ENCODE peak calls at places on chromosomes 4 and X, in four cellular contexts. C is WTC11, G is HepG2, I is K562. W is an unnamed sample.

GRCh38 chrX:115226929-115227328 is 7.0 kb downstream of the LRCH2 start:
- DNase-seq in C (peak), I (no peak), G (peak), W (no peak)

GRCh38 chrX:56107320-56107719 is 124.8 kb upstream of the KLF8 start:
- DNase-seq in I (no peak), G (no peak), C (no peak), W (no peak)

GRCh38 chr4:151921811-151922210 is 161.0 kb upstream of the GATB start:
- DNase-seq in C (no peak), I (no peak), G (no peak), W (no peak)

GRCh38 chrX:64975491-64975890 is 759 bp downstream of the ZC4H2 start:
- DNase-seq in G (peak), I (no peak), C (peak), W (peak)

GRCh38 chrX:129777218-129777768 is 2.5 kb upstream of the SASH3 start:
- DNase-seq in I (no peak), G (peak), C (no peak), W (no peak)

GRCh38 chr4:147284935-147285334 is 196.0 kb upstream of the EDNRA start:
- DNase-seq in C (no peak), G (no peak), I (no peak), W (no peak)

GRCh38 chrX:40805404-40805803 is 70.1 kb upstream of the MED14 start:
- DNase-seq in G (no peak), C (no peak), I (peak), W (no peak)

GRCh38 chr4:14783011-14783877 is 219.0 kb upstream of the CPEB2 start:
- DNase-seq in C (no peak), G (no peak), I (no peak), W (no peak)

GRCh38 chr4:141028024-141028529 is 105.2 kb downstream of the RNF150 start:
- DNase-seq in I (no peak), C (no peak), G (no peak), W (no peak)

GRCh38 chrX:56726609-56727008 is 2.4 kb upstream of the NBDY start:
- DNase-seq in I (peak), G (peak), C (no peak), W (peak)

GRCh38 chr4:174450051-174450450 is 72.2 kb downstream of the HPGD start:
- DNase-seq in I (no peak), C (no peak), G (no peak), W (no peak)

GRCh38 chr4:72325215-72325614 is 243.8 kb downstream of the ADAMTS3 start:
- DNase-seq in G (no peak), I (no peak), C (no peak), W (no peak)

GRCh38 chrX:104864296-104864695 is 298.3 kb downstream of the IL1RAPL2 start:
- DNase-seq in I (no peak), C (no peak), G (no peak), W (no peak)

GRCh38 chr4:168765726-168766125 is 244.3 kb downstream of the CBR4 start:
- DNase-seq in G (no peak), C (no peak), I (no peak), W (no peak)

GRCh38 chrX:44344194-44344593 is 722 bp upstream of the EFHC2 start:
- DNase-seq in I (peak), C (peak), G (no peak), W (no peak)

GRCh38 chr4:68905598-68906237 is 45.9 kb downstream of the UGT2A3 start:
- DNase-seq in G (no peak), C (peak), I (no peak), W (no peak)

GRCh38 chrX:43750248-43750676 is 94.2 kb downstream of the MAOA start:
- DNase-seq in G (peak), I (peak), C (peak), W (peak)

GRCh38 chrX:136268051-136269048 is 17.1 kb upstream of the MAP7D3 start:
- DNase-seq in I (peak), G (peak), C (peak), W (peak)

GRCh38 chr4:150903603-150904002 is 111.5 kb downstream of the LRBA start:
- DNase-seq in G (no peak), I (no peak), C (no peak), W (no peak)

GRCh38 chr4:7431696-7432530 is 2.8 kb downstream of the PSAPL1 start:
- DNase-seq in C (no peak), G (no peak), I (no peak), W (no peak)

GRCh38 chr4:152028131-152028530 is 267.3 kb upstream of the GATB start:
- DNase-seq in G (no peak), I (no peak), C (no peak), W (no peak)

GRCh38 chrX:39577206-39577605 is 520.6 kb downstream of the BCOR start:
- DNase-seq in C (no peak), G (no peak), I (no peak), W (no peak)

DNA sequence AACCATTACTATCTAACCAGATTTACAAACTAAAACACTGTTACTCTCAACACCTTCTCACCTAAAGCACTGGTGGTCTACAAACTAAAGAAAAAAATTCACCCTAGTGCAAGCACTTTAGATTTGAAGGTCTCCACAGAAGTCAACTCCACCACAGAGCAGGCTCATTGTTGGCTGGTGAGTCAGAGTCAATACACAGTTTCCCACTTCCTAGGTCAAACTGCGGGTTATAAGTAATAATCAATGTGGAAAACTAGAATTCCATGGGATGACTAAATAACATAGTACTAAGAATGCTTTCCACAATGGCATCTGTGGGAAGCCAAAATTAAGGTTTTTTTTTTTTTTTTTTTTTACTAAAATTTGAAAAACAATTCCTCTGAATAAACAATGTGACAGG is 191.8 kb downstream of the PDGFC start:
- DNase-seq in G (peak), I (no peak), C (no peak), W (no peak)
- TF ChIP-seq ELF4 in G (no peak), I (no peak), C (no peak), W (no peak)

GRCh38 chrX:106863697-106864096 is 39.4 kb downstream of the RIPPLY1 start:
- DNase-seq in I (no peak), C (no peak), G (no peak), W (no peak)
- TF ChIP-seq ELF4 in I (no peak), C (no peak), G (no peak), W (no peak)

DNA sequence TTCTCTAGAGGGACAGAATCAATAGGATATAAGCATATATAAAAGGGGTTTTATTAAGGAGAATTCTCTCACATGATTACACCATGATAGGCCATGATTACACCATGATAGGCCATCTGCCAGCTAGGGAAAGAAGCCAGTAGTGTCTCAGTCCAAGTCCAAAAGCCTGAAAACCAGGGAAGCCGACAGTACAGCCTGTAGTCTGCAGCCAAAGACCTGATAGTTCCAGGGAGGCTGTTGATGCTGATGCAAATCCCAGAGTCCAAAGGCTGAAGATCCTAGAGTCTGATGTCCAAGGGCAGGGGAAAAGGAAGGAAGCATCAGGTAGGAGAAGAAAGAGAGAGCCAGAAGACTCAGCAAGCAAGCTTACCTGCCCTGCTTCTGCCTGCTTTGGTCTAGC is 411.3 kb upstream of the EMCN start:
- DNase-seq in G (no peak), I (no peak), C (no peak), W (no peak)
- TF ChIP-seq ELF4 in G (no peak), I (no peak), C (no peak), W (no peak)

GRCh38 chr4:17094209-17094608 is 195.8 kb upstream of the LDB2 start:
- DNase-seq in I (no peak), C (no peak), G (no peak), W (no peak)
- TF ChIP-seq ELF4 in I (no peak), C (no peak), G (no peak), W (no peak)

GRCh38 chrX:153971632-153972367 is at the start of gene HCFC1:
- DNase-seq in I (peak), C (peak), G (peak), W (peak)
- TF ChIP-seq ELF4 in I (peak), C (no peak), G (no peak), W (peak)

GRCh38 chr4:77047037-77047436 is 28.8 kb downstream of the CCNI start:
- DNase-seq in C (no peak), G (peak), I (peak), W (no peak)

GRCh38 chr4:77044458-77045124 is 31.2 kb downstream of the CCNI start:
- DNase-seq in I (peak), C (no peak), G (peak), W (peak)

GRCh38 chr4:77043507-77044131 is 32.2 kb downstream of the CCNI start:
- DNase-seq in I (no peak), G (no peak), C (no peak), W (no peak)

GRCh38 chr4:77040856-77041576 is 34.8 kb downstream of the CCNI start:
- DNase-seq in I (no peak), C (no peak), G (no peak), W (no peak)

GRCh38 chr4:77045490-77045889 is 30.3 kb downstream of the CCNI start:
- DNase-seq in G (no peak), I (no peak), C (no peak), W (no peak)
- TF ChIP-seq ELF4 in G (no peak), I (no peak), C (no peak), W (no peak)

GRCh38 chr4:23819041-23819511 is 70.8 kb downstream of the PPARGC1A start:
- DNase-seq in G (no peak), I (no peak), C (no peak), W (no peak)
- TF ChIP-seq ELF4 in G (no peak), I (no peak), C (no peak), W (no peak)

DNA sequence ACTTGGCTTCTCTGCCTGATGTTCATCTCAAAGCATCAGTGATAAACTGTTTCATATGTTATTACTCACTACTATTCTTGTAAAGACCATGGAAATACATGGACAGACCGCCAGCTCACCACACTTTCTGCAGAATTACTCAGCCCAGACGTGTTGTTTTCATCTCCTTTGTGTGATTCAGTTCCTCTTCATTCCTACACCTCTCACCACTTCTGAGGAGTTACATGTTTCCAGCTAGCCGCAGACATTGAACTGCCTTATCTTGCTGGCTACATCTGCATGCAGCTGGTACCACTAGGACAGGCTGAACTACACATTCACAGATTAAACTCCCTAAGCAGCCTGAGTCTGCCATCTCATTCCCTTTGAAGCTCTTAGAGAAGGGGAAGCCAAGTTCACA is 443.2 kb upstream of the FGF16 start:
- DNase-seq in C (no peak), G (no peak), I (no peak), W (no peak)
- TF ChIP-seq ELF4 in C (no peak), G (no peak), I (no peak), W (no peak)

W was measured in HEK293T.